ENCODE peak calls at places on chromosomes 11 and 22, in five cellular contexts. L, K, X, F and W are unnamed samples.

GRCh38 chr22:46294784-46295183 is 1.9 kb upstream of the GTSE1 start:
- DNase-seq in L (no peak), K (no peak), X (no peak), F (no peak), W (no peak)

GRCh38 chr11:69680688-69681087 is 5.5 kb upstream of the LTO1 start:
- DNase-seq in L (no peak), K (no peak), X (no peak), F (no peak), W (no peak)

GRCh38 chr22:30922151-30922611 is 46.4 kb downstream of the MORC2 start:
- DNase-seq in L (peak; percentile 81), K (peak; percentile 55), X (peak; percentile 71), F (peak; percentile 71), W (no peak)

GRCh38 chr11:33802414-33802950 is 28.2 kb upstream of the FBXO3 start:
- DNase-seq in L (peak; percentile 25), K (no peak), X (peak; percentile 98), F (peak; percentile 36), W (peak; percentile 37)

GRCh38 chr22:45036154-45036553 is 26.3 kb upstream of the PHF21B start:
- DNase-seq in L (no peak), K (no peak), X (peak; percentile 15), F (no peak), W (no peak)

GRCh38 chr11:84381666-84382065 is 1095.5 kb upstream of the CCDC90B start:
- DNase-seq in L (no peak), K (no peak), X (no peak), F (no peak), W (no peak)

GRCh38 chr11:26950260-26950719 is 43.6 kb upstream of the FIBIN start:
- DNase-seq in L (no peak), K (no peak), X (no peak), F (peak; percentile 12), W (no peak)

GRCh38 chr11:1879941-1880720 is 11.6 kb downstream of the PRR33 start:
- DNase-seq in L (peak; percentile 84), K (no peak), X (no peak), F (peak; percentile 85), W (no peak)

GRCh38 chr22:25420925-25421904 is 143.3 kb upstream of the GRK3 start:
- DNase-seq in L (no peak), K (no peak), X (no peak), F (no peak), W (no peak)

GRCh38 chr11:11608783-11609232 is 13.0 kb downstream of the GALNT18 start:
- DNase-seq in L (no peak), K (no peak), X (peak; percentile 20), F (no peak), W (no peak)

GRCh38 chr11:129225190-129225589 is 33.1 kb upstream of the ARHGAP32 start:
- DNase-seq in L (no peak), K (no peak), X (no peak), F (no peak), W (peak; percentile 64)

GRCh38 chr11:7536102-7536501 is 22.3 kb downstream of the PPFIBP2 start:
- DNase-seq in L (no peak), K (no peak), X (no peak), F (no peak), W (no peak)

GRCh38 chr11:58576792-58577440 is 1.3 kb upstream of the LPXN start:
- DNase-seq in L (no peak), K (no peak), X (peak; percentile 43), F (no peak), W (no peak)

GRCh38 chr11:94151903-94152677 is 23.4 kb downstream of the PANX1 start:
- DNase-seq in L (no peak), K (no peak), X (peak; percentile 76), F (peak; percentile 54), W (no peak)

GRCh38 chr11:129943036-129943435 is 47.7 kb upstream of the NFRKB start:
- DNase-seq in L (no peak), K (no peak), X (no peak), F (no peak), W (no peak)

GRCh38 chr11:416757-417621 is 2.2 kb upstream of the SIGIRR start:
- DNase-seq in L (peak; percentile 62), K (no peak), X (no peak), F (peak; percentile 56), W (no peak)

GRCh38 chr11:20355221-20356219 is 8.0 kb upstream of the HTATIP2 start:
- DNase-seq in L (no peak), K (no peak), X (peak; percentile 59), F (no peak), W (no peak)

GRCh38 chr11:21811572-21811971 is 381.3 kb upstream of the ANO5 start:
- DNase-seq in L (no peak), K (no peak), X (peak; percentile 7), F (no peak), W (no peak)

GRCh38 chr11:69436041-69436982 is 45.2 kb upstream of the LINC01488 start:
- DNase-seq in L (no peak), K (no peak), X (no peak), F (no peak), W (no peak)

GRCh38 chr11:95108159-95108611 is 18.5 kb downstream of the ENDOD1 start:
- DNase-seq in L (peak; percentile 23), K (no peak), X (no peak), F (peak; percentile 54), W (peak; percentile 53)

GRCh38 chr11:122808494-122808893 is 29.8 kb upstream of the CRTAM start:
- DNase-seq in L (no peak), K (no peak), X (peak; percentile 90), F (no peak), W (no peak)

GRCh38 chr11:81246937-81247336 is 1486.7 kb downstream of the FAM181B start:
- DNase-seq in L (no peak), K (no peak), X (no peak), F (no peak), W (no peak)

GRCh38 chr11:62588966-62589637 is 2.2 kb downstream of the TUT1 start:
- DNase-seq in L (no peak), K (no peak), X (no peak), F (no peak), W (no peak)

GRCh38 chr11:77407613-77408012 is 66.3 kb downstream of the PAK1 start:
- DNase-seq in L (no peak), K (no peak), X (peak; percentile 85), F (peak; percentile 52), W (no peak)

GRCh38 chr11:113553905-113554304 is 78.7 kb upstream of the DRD2 start:
- DNase-seq in L (no peak), K (no peak), X (peak; percentile 32), F (no peak), W (no peak)

GRCh38 chr22:25508761-25509321 is 55.6 kb upstream of the GRK3 start:
- DNase-seq in L (no peak), K (no peak), X (no peak), F (no peak), W (no peak)

GRCh38 chr22:22076937-22077703 is 94.5 kb upstream of the TOP3B start:
- DNase-seq in L (no peak), K (no peak), X (no peak), F (no peak), W (no peak)

GRCh38 chr11:88174627-88175003 is 628 bp downstream of the RAB38 start:
- DNase-seq in L (peak; percentile 46), K (no peak), X (peak; percentile 85), F (peak; percentile 56), W (peak; percentile 61)

GRCh38 chr22:23065495-23066122 is 4.7 kb upstream of the GNAZ start:
- DNase-seq in L (peak; percentile 0), K (no peak), X (no peak), F (no peak), W (no peak)

GRCh38 chr11:43393765-43394355 is 35.1 kb downstream of the TTC17 start:
- DNase-seq in L (peak; percentile 20), K (no peak), X (peak; percentile 29), F (no peak), W (no peak)

GRCh38 chr11:13983081-13983751 is 20.7 kb downstream of the SPON1 start:
- DNase-seq in L (no peak), K (no peak), X (no peak), F (peak; percentile 15), W (no peak)

GRCh38 chr11:26229270-26229669 is 102.7 kb upstream of the ANO3 start:
- DNase-seq in L (no peak), K (no peak), X (peak; percentile 0), F (no peak), W (peak; percentile 51)

GRCh38 chr11:96012086-96012824 is 88.3 kb upstream of the MTMR2 start:
- DNase-seq in L (no peak), K (peak; percentile 47), X (peak; percentile 86), F (no peak), W (peak; percentile 49)

GRCh38 chr11:12963789-12964536 is 45.2 kb upstream of the RASSF10 start:
- DNase-seq in L (peak; percentile 48), K (peak; percentile 45), X (peak; percentile 78), F (peak; percentile 56), W (no peak)

GRCh38 chr11:85665756-85666155 is 827 bp upstream of the CREBZF start:
- DNase-seq in L (no peak), K (no peak), X (no peak), F (no peak), W (no peak)

GRCh38 chr11:65131417-65131776 is 2.9 kb downstream of the SYVN1 start:
- DNase-seq in L (no peak), K (no peak), X (no peak), F (no peak), W (no peak)
- H3K27ac ChIP-seq in L (no peak overlapping the region), K (no peak overlapping the region), X (no peak overlapping the region), F (no peak overlapping the region), W (no peak overlapping the region)

GRCh38 chr11:106014035-106014434 is 8.0 kb downstream of the MSANTD4 start:
- DNase-seq in L (no peak), K (no peak), X (no peak), F (no peak), W (no peak)
- H3K27ac ChIP-seq in L (no peak overlapping the region), K (no peak overlapping the region), X (no peak overlapping the region), F (no peak overlapping the region), W (no peak overlapping the region)

DNA sequence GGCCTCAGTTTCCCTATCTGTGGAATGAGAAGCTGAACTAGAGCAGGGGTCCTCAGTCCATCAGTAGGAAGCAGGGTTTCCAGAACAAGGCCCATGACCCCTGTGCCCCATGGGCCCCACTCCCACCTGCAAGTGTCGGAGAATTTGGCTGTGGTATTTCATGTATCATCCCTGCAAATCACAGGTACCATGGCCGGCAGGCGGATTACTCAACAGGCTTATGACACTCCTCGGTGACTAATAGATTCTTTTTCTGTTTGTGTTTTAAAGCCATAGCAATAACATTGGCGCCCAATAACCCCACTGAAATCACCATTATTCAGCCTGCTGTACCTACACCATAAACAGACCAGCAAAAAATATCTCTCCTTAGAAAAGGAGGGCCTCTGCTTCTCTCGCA is 60.0 kb upstream of the WNT11 start:
- DNase-seq in L (no peak), K (no peak), X (no peak), F (no peak), W (peak; percentile 71)
- H3K27ac ChIP-seq in L (no peak overlapping the region), K (no peak overlapping the region), X (no peak overlapping the region), F (no peak overlapping the region), W (no peak overlapping the region)

GRCh38 chr11:60875366-60875720 is 8.0 kb downstream of the ZP1 start:
- DNase-seq in L (no peak), K (no peak), X (no peak), F (no peak), W (no peak)

GRCh38 chr11:60874421-60875365 is 7.4 kb downstream of the ZP1 start:
- DNase-seq in L (no peak), K (no peak), X (no peak), F (no peak), W (no peak)

GRCh38 chr11:60878245-60879101 is 11.1 kb downstream of the ZP1 start:
- DNase-seq in L (no peak), K (no peak), X (no peak), F (no peak), W (no peak)

GRCh38 chr11:60873533-60873932 is 6.2 kb downstream of the ZP1 start:
- DNase-seq in L (no peak), K (no peak), X (no peak), F (no peak), W (no peak)

GRCh38 chr11:60875856-60876485 is 8.6 kb downstream of the ZP1 start:
- DNase-seq in L (no peak), K (no peak), X (no peak), F (no peak), W (no peak)
- H3K27ac ChIP-seq in L (no peak overlapping the region), K (no peak overlapping the region), X (no peak overlapping the region), F (no peak overlapping the region), W (no peak overlapping the region)